ENCODE peak calls at places on chromosome 21, in seven cellular contexts. Y is stomach, P is Peyer's patch, N is NB4, Q is A549, Z is adrenal gland, X is esophagus squamous epithelium. B is an unnamed sample.

GRCh38 chr21:38859852-38860251 is 54.1 kb downstream of the ETS2 start:
- DNase-seq in Y (no peak), N (no peak), X (no peak), Z (no peak), P (no peak), Q (no peak), B (no peak)

GRCh38 chr21:34935452-34935851 is 113.7 kb downstream of the RUNX1 start:
- DNase-seq in Q (no peak), N (no peak), P (no peak), Y (no peak), Z (no peak), X (no peak), B (no peak)

GRCh38 chr21:15255359-15256157 is 190.8 kb upstream of the NRIP1 start:
- DNase-seq in X (no peak), N (no peak), Z (no peak), Y (no peak), Q (no peak), P (no peak), B (no peak)

GRCh38 chr21:36310016-36310415 is 10.0 kb upstream of the MORC3 start:
- DNase-seq in P (peak; percentile 59), N (no peak), X (no peak), Q (no peak), Z (no peak), Y (no peak), B (no peak)

GRCh38 chr21:39444406-39445145 is 1.0 kb downstream of the LCA5L start:
- DNase-seq in Z (peak; percentile 39), Q (peak; percentile 8), Y (no peak), X (no peak), N (peak; percentile 4), P (no peak), B (no peak)

GRCh38 chr21:38796426-38796825 is 9.3 kb upstream of the ETS2 start:
- DNase-seq in X (no peak), Y (no peak), P (no peak), Z (no peak), Q (no peak), N (peak; percentile 51), B (no peak)

GRCh38 chr21:41024341-41025056 is 143.5 kb upstream of the BACE2 start:
- DNase-seq in N (no peak), P (no peak), X (no peak), Q (no peak), Y (no peak), Z (no peak), B (no peak)

GRCh38 chr21:22297575-22297974 is 1299.4 kb downstream of the NCAM2 start:
- DNase-seq in N (no peak), X (no peak), P (no peak), Y (no peak), Z (no peak), Q (no peak), B (no peak)

GRCh38 chr21:44517175-44517899 is 22.7 kb downstream of the KRTAP10-1 start:
- DNase-seq in N (peak; percentile 31), Z (no peak), Q (peak; percentile 53), Y (peak; percentile 38), X (no peak), P (no peak), B (peak; percentile 83)
- H3K4me3 ChIP-seq in N (no peak overlapping the region), Z (no peak overlapping the region), Q (no peak overlapping the region), Y (no peak overlapping the region), X (no peak overlapping the region), P (no peak overlapping the region), B (peak overlapping the region; percentile 2)

DNA sequence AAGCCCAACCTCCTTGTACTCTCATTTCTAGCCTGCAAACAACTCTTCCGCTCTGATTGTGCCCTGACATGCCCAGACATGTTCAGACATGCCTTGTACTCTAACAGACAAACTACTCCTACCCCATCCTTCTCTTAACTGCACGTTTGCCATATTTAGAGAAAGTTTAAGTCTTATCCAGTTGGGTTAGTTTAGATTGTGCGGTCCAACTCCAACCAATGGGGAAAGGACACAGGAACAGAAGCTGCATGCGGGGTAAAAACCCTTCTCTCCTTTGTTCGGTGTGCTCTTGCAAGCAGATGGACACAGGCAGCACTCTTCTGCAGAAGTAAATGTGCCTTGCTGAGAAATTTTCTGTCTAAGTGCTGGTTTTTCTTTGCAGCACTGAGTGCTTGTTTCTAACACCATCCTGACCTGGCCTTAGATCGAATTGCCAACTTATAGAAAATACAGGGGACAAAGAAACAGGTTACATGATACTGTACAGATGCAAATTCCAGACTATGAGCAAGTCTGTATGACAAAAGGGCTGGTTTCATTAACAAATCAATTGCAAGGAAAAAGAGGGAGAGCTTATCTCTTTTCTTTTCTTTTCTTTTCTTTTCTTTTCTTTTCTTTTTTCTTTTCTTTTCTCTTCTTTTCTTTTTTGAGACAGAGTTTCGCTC is 35.8 kb upstream of the IFNGR2 start:
- DNase-seq in P (no peak), Q (no peak), Y (no peak), N (no peak), X (no peak), Z (no peak), B (no peak)
- TF ChIP-seq POLR2A in P (no peak), Q (no peak), Y (no peak), N (no peak), X (no peak), Z (no peak), B (no peak)

DNA sequence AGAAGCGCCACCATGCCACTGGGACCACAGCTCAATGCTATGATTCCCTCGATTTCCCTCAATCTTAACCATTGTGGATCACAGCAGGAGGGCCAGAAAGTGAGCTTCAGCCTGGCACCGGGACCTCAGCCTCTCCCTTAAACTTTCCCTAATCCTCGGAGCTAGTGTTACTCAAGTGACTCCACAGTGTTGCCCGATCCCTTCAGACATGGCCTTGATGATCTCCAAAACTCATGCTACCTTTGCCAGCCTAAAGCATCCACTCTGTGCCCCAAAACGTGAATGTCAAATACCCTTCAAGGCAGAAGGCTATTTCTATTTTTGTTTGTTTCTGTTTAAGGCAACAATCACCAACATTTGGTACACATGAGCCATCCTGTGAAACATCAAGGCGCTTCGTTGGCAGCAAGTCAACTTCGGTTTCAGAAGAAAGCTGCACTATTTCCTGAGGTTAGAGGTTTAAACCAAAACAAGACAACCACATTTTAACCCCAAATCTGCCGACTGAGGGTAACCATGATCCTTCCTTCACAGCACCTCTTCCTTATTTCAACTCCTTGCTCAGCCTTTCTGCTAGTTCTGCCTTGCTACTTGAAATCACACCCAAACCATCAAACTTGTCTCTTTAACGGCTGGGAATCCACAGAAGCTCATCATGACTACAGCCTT is 94.4 kb upstream of the KRTAP19-8 start:
- DNase-seq in N (peak; percentile 82), Q (no peak), P (peak; percentile 63), Z (no peak), X (no peak), Y (no peak), B (no peak)
- H3K4me3 ChIP-seq in N (no peak overlapping the region), Q (no peak overlapping the region), P (no peak overlapping the region), Z (no peak overlapping the region), X (no peak overlapping the region), Y (no peak overlapping the region), B (no peak overlapping the region)

GRCh38 chr21:44454747-44455523 is at the start of gene LRRC3:
- DNase-seq in Z (peak; percentile 93), Q (peak; percentile 58), X (peak; percentile 44), P (peak; percentile 92), N (peak; percentile 59), Y (peak; percentile 88), B (peak; percentile 91)

GRCh38 chr21:44456915-44457736 is 1.8 kb downstream of the LRRC3 start:
- DNase-seq in X (no peak), N (no peak), Y (no peak), Q (no peak), P (peak; percentile 39), Z (no peak), B (no peak)

GRCh38 chr21:44454058-44454457 is 1.3 kb upstream of the LRRC3 start:
- DNase-seq in N (no peak), Z (no peak), P (peak; percentile 15), X (no peak), Y (no peak), Q (no peak), B (no peak)

GRCh38 chr21:44456207-44456914 is 1.1 kb downstream of the LRRC3 start:
- DNase-seq in Y (no peak), X (no peak), Q (no peak), P (no peak), N (no peak), Z (no peak), B (no peak)

DNA sequence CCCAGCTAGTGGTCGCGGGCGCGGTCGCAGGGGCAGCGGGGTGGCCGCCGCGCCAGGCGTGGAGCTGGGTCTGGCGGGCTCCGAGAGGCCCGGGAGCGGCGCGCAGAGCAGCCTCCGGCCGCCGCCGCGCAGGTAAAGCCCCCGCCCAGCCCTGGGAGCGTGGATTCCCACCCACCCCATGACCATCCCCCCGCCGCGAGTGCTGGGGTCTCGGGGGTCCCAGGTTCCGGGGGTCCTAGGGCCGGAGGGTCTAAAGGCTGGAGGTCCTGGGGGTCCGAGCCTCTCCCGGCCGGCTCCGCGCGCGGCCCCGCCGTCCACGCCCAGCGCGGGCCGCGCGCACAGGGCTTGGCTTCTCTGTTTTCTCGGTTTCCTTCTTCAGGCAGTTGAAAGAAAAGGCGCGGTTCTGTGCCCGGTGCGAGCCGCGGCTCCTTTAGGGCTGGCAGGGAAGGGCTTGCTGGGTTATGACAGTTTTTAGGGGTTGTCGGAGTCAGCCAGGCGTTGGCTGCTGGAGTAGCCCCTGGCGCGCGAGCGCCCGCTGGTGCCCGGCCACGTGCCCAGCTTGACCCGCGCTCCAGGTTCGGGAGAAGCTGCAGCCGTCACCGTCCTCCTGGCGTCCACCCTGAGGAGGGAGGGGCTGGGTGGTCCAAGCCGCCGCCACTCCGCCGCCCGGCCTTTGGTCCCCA is 355 bp downstream of the LRRC3 start:
- DNase-seq in N (peak; percentile 31), P (peak; percentile 68), Y (peak; percentile 65), X (no peak), Q (peak; percentile 41), Z (peak; percentile 60), B (peak; percentile 47)
- TF ChIP-seq POLR2A in N (no peak), P (no peak), Y (no peak), X (no peak), Q (no peak), Z (no peak), B (no peak)

DNA sequence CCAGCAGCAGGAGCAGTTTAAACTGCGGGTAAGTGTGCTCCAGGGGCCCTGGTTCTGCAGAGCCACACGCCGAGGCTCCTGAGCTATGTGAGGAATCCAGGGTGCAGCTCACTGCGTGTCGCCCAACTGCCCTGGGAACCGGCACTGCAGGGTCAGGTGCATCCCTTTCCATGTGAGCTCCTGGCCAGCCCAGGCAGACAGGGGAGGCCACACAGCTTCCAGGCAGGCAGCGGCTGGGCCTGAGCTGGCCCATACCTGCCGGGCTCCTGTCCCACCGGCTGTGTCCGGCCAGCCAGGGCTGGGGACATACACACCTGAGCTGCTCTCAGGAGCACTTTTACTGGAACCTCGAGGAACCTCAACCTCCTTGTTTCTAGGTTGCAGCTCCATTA is 18.6 kb upstream of the COL18A1 start:
- DNase-seq in Y (no peak), X (no peak), N (no peak), Z (no peak), Q (no peak), P (no peak), B (peak; percentile 23)
- H3K4me3 ChIP-seq in Y (no peak overlapping the region), X (no peak overlapping the region), N (no peak overlapping the region), Z (no peak overlapping the region), Q (no peak overlapping the region), P (no peak overlapping the region), B (no peak overlapping the region)

DNA sequence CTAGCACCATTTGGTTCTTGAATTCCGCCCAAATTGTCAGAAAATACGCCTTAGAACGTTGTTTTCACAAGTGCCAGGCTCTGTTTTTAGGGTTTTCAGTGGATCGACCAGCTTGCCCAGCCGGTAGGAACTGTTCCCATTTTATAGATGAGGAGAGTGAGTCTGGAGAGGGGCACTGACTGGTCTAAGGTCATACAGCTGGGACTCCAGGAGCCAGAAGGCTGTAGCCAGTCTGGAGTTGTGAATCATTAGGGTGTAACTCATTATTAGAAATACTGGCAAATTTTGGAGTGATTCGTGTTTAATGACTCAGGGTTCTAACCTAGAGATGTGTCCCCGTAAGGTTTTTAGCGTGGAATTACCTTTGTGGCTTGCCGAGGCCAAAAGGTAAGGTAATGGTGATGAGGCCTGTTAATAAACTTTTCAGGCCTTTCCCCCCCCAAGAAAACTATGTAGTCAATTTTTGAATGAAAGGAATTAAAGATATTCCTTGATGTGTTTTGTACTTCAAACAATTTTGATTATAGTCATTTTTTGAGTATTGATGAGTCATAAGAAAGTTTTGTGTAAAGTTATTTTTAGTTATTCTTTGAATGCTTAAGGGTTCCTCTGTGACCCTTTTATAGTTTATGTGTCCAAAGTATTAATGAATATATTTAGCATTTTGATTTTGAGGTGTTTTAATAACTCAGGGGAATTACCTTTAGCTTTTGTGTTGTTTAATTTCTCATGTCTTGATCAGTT is 2.1 kb downstream of the DYRK1A start:
- DNase-seq in Y (no peak), X (no peak), P (no peak), N (peak; percentile 30), Z (no peak), Q (no peak), B (no peak)
- TF ChIP-seq POLR2A in Y (no peak), X (peak; percentile 39), P (no peak), N (no peak), Z (no peak), Q (no peak), B (peak; percentile 2)

B was measured in body of pancreas.